ENCODE peak calls at places on chromosomes 12 and 14, in nine cellular contexts. F, U, J, S, K, H, L, B and A are unnamed samples.

GRCh38 chr14:105317546-105317945 is 3.0 kb downstream of the PACS2 start:
- DNase-seq in H (no peak), J (no peak), F (peak), K (no peak), L (no peak), U (no peak), S (no peak), B (no peak), A (no peak)

GRCh38 chr14:58805057-58805456 is 167.3 kb downstream of the DACT1 start:
- DNase-seq in B (no peak), F (peak), K (no peak), J (no peak), L (peak), S (no peak), H (no peak), U (no peak), A (peak)

GRCh38 chr12:120181991-120182631 is 12.4 kb downstream of the GCN1 start:
- DNase-seq in B (no peak), K (no peak), J (no peak), H (peak), U (no peak), S (no peak), F (peak), L (no peak), A (no peak)

GRCh38 chr12:65756956-65757511 is 67.2 kb upstream of the HMGA2 start:
- DNase-seq in L (no peak), B (no peak), F (peak), K (no peak), U (no peak), J (no peak), H (no peak), S (no peak), A (no peak)

GRCh38 chr14:91289464-91289863 is 45.0 kb upstream of the GPR68 start:
- DNase-seq in L (no peak), F (no peak), U (no peak), H (no peak), K (no peak), B (no peak), S (no peak), J (no peak), A (no peak)

GRCh38 chr14:89288114-89288513 is 128.9 kb downstream of the FOXN3 start:
- DNase-seq in H (no peak), B (peak), U (no peak), K (no peak), F (no peak), S (no peak), L (no peak), J (no peak), A (peak)

GRCh38 chr12:46110220-46110700 is 119.9 kb upstream of the SCAF11 start:
- DNase-seq in K (no peak), H (no peak), B (peak), F (no peak), J (no peak), U (no peak), L (no peak), S (peak), A (peak)

GRCh38 chr14:91119556-91120311 is 5.9 kb downstream of the DGLUCY start:
- DNase-seq in K (no peak), U (no peak), S (no peak), J (peak), L (no peak), F (peak), H (peak), B (no peak), A (no peak)

GRCh38 chr12:104358353-104359003 is 54.9 kb downstream of the EID3 start:
- DNase-seq in S (no peak), U (peak), J (peak), F (peak), L (peak), B (peak), H (no peak), K (peak), A (peak)

GRCh38 chr14:54782803-54783659 is 119.6 kb downstream of the GCH1 start:
- DNase-seq in H (no peak), K (no peak), J (no peak), S (no peak), F (no peak), U (no peak), B (peak), L (no peak), A (no peak)

GRCh38 chr12:56628671-56629458 is 1.3 kb downstream of the BAZ2A start:
- DNase-seq in F (peak), S (peak), J (no peak), U (peak), L (peak), H (peak), K (peak), B (peak), A (peak)

GRCh38 chr12:130156652-130157275 is 5.5 kb upstream of the FZD10 start:
- DNase-seq in S (no peak), H (no peak), L (no peak), K (no peak), F (no peak), B (no peak), U (no peak), J (no peak), A (no peak)

GRCh38 chr12:22100952-22101748 is 55.1 kb downstream of the CMAS start:
- DNase-seq in H (no peak), J (peak), U (peak), L (peak), S (no peak), B (peak), F (peak), K (peak), A (peak)

GRCh38 chr12:46260913-46261476 is 7.8 kb downstream of the SLC38A1 start:
- DNase-seq in S (no peak), U (no peak), K (no peak), L (no peak), J (no peak), H (no peak), F (no peak), B (no peak), A (no peak)

GRCh38 chr12:94677778-94678177 is 27.4 kb upstream of the TMCC3 start:
- DNase-seq in J (no peak), L (no peak), K (no peak), U (no peak), H (no peak), B (no peak), F (no peak), S (no peak), A (no peak)

GRCh38 chr12:132569856-132570480 is 40.4 kb downstream of the LRCOL1 start:
- DNase-seq in F (no peak), U (no peak), J (no peak), B (no peak), L (no peak), H (no peak), K (no peak), S (no peak), A (no peak)

GRCh38 chr12:75893758-75894157 is 137.8 kb downstream of the PHLDA1 start:
- DNase-seq in K (no peak), B (no peak), H (no peak), J (no peak), L (no peak), F (no peak), S (no peak), U (no peak), A (no peak)

GRCh38 chr12:3987571-3987970 is 114.4 kb upstream of the PARP11 start:
- DNase-seq in K (no peak), L (no peak), B (no peak), S (no peak), H (no peak), U (no peak), F (no peak), J (no peak), A (no peak)

GRCh38 chr12:123250471-123251383 is 17.5 kb downstream of the MTRFR start:
- DNase-seq in H (no peak), F (no peak), L (no peak), B (peak), U (no peak), S (peak), J (peak), K (no peak), A (peak)

GRCh38 chr12:59858508-59858907 is 262.7 kb downstream of the SLC16A7 start:
- DNase-seq in K (no peak), J (no peak), B (peak), H (no peak), S (no peak), F (no peak), L (no peak), U (no peak), A (peak)

GRCh38 chr14:73720636-73721035 is 6.5 kb upstream of the PNMA1 start:
- DNase-seq in U (no peak), B (no peak), H (no peak), L (no peak), F (no peak), S (no peak), J (no peak), K (no peak), A (no peak)

GRCh38 chr14:73173092-73173735 is 36.9 kb downstream of the PSEN1 start:
- DNase-seq in S (no peak), J (peak), K (no peak), H (no peak), L (no peak), F (peak), B (no peak), U (no peak), A (no peak)

GRCh38 chr12:50564240-50564947 is 59.6 kb downstream of the DIP2B start:
- DNase-seq in J (no peak), H (no peak), F (no peak), S (no peak), B (no peak), L (no peak), K (no peak), U (no peak), A (no peak)

DNA sequence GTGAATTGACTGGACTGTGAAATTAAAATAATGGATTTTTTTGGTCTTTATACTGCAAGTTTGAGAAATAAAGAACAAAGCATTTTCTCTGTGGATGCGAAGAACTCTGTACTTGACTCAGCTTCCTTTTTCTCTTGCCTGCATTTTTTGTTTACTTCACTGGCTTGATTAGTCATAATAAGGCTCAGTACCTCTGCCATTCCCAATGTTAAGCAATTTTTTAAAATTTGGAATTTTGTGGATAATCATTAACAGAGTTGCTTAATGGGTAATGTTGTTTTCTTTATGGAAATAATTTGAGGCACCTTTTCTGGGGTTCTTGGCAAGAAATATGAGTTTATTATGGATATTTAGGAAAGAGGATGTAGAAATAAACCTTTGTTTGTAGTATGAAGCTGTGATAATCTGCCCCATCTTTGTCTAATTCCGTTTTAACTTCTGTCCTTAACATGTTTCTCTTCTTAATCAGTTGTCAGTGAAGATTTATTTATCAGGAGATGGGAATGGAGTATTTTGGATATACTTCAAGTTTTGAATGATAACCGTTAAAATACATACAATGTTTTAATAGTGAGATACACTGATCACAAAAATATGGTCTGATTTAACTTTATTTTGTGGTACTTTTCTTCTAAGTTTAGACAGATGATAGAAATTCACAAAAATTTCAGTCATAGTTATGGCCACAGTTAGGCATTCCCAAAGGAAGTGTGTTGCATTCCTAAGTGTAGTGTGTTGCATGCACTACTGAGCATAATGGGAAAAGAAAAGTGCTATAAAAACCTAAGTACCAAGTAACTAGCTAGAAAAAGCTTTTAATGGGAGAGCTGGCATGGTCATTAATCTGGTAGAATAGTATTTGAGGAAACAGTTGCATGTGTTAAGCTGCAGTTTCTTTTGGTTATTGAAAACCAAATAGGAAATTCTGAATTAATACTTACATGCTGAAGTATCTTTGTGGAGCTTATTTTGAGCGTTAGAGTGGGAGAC is 27.7 kb downstream of the WNK1 start:
- DNase-seq in F (peak), H (no peak), K (no peak), J (no peak), U (no peak), L (no peak), B (no peak), S (no peak), A (no peak)
- H3K4me3 ChIP-seq in F (no peak), H (peak), K (no peak), J (no peak), U (no peak), L (no peak), B (peak), S (no peak), A (no peak)

DNA sequence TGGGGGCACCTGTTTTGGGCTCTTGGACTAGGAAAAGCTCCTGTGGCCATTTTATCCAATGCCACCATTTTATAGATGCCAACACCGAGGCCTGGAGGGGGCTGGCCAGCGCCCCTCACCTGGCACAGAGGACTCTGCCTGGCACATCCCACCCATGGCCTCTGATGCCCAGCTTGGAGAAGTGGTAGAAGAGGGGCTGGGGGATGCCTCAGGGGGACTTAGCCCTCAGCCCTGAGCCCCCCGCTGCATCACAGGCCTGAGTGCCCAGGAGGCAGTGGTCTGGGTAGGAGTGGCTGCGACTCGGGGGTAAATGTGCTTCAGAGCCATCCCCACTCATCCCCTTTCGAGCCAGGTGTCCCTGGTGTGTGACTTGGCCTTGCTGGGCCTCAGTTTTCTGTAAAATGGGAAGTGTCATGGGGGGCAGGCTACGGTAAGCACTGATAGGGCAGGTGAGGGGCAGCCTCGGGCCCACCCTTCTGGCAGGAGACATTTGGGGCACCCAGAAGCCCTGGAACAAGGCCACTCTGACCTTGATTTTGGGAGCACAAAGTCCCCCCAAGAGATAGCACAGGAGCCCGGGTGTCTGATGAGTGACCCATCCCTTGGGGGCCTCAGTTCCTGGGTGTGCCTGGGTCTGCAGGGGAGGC is 22.5 kb downstream of the SH2B3 start:
- DNase-seq in K (no peak), F (no peak), H (no peak), J (no peak), S (no peak), B (no peak), U (no peak), L (no peak), A (no peak)
- H3K27ac ChIP-seq in K (no peak), F (no peak), H (peak), J (no peak), S (peak), B (peak), U (peak), L (peak), A (no peak)

GRCh38 chr12:108803428-108804105 is 53.8 kb downstream of the SSH1 start:
- DNase-seq in K (peak), J (peak), B (peak), H (peak), S (no peak), L (peak), U (peak), F (peak), A (peak)
- TF ChIP-seq POLR2A in K (no peak), J (no peak), B (no peak), H (peak), S (no peak), L (no peak), U (no peak), F (peak), A (no peak)

DNA sequence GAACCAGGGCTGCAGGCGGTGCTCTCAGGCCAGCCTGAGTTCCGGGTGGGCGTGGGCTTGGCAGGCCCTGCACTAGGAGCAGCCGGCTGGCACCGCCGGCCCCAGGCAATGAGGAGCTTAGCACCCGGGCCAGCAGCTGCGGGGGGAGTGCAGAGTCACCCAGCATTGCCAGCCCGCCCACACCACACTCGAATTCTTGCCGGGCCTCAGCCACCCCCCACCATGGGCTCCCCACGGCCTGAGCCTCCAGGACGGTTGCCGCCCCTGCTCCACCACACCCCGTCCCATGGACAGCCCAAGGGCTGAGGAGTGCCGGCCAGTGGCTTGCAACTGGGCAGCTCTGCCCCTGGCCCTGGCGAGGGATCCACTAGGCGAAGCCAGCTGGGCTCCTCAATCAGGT is 453.4 kb downstream of the TMTC2 start:
- DNase-seq in S (no peak), J (no peak), K (no peak), H (no peak), F (no peak), U (no peak), B (no peak), L (no peak), A (no peak)
- H3K4me3 ChIP-seq in S (no peak), J (no peak), K (no peak), H (no peak), F (no peak), U (no peak), B (no peak), L (no peak), A (no peak)

GRCh38 chr12:122104844-122105243 is 26.3 kb downstream of the MLXIP start:
- DNase-seq in K (no peak), H (no peak), F (no peak), S (no peak), L (no peak), B (no peak), J (no peak), U (no peak), A (no peak)
- H3K27ac ChIP-seq in K (no peak), H (peak), F (no peak), S (peak), L (no peak), B (no peak), J (no peak), U (no peak), A (no peak)